ENCODE peak calls at places on chromosomes 11 and 22, in five cellular contexts. I is pancreas, B is uterus, W is transverse colon, Q is colonic mucosa. O is an unnamed sample. For H3K27me3 and H3K4me1, the result is how much of the 10 kb centered on the place peaks cover.

GRCh38 chr22:24423519-24424000 is 3.8 kb upstream of the ADORA2A start:
- DNase-seq in Q (peak), I (peak), B (no peak), W (peak), O (no peak)

GRCh38 chr22:50157976-50158375 is 12.6 kb upstream of the PANX2 start:
- DNase-seq in I (no peak), B (no peak), Q (peak), W (peak), O (no peak)

GRCh38 chr11:44727373-44728084 is 767 bp downstream of the TSPAN18 start:
- DNase-seq in W (peak), Q (peak), I (peak), B (peak), O (peak)

GRCh38 chr11:75314771-75315438 is 36.6 kb downstream of the ARRB1 start:
- DNase-seq in B (no peak), W (no peak), I (no peak), Q (no peak), O (no peak)

GRCh38 chr11:16773981-16774710 is 35.7 kb downstream of the C11orf58 start:
- DNase-seq in B (no peak), W (no peak), I (no peak), Q (no peak), O (no peak)

GRCh38 chr11:75639752-75640151 is 29.1 kb downstream of the MAP6 start:
- DNase-seq in B (peak), Q (peak), I (peak), W (peak), O (peak)

GRCh38 chr22:44171486-44172076 is 9.1 kb upstream of the PARVG start:
- DNase-seq in I (no peak), B (no peak), W (no peak), Q (no peak), O (no peak)

GRCh38 chr11:102134597-102134996 is 24.4 kb downstream of the YAP1 start:
- DNase-seq in I (no peak), B (no peak), W (no peak), Q (no peak), O (no peak)

GRCh38 chr22:41992496-41992895 is 6.1 kb upstream of the WBP2NL start:
- DNase-seq in W (no peak), I (no peak), B (no peak), Q (no peak), O (no peak)

GRCh38 chr11:61626580-61627380 is 45.9 kb upstream of the SYT7 start:
- DNase-seq in B (no peak), Q (peak), I (peak), W (peak), O (no peak)

GRCh38 chr22:33835196-33835788 is 85.0 kb downstream of the LARGE1 start:
- DNase-seq in B (no peak), Q (peak), W (peak), I (no peak), O (no peak)

GRCh38 chr22:27667121-27667843 is 134.3 kb downstream of the MN1 start:
- DNase-seq in B (no peak), W (no peak), Q (no peak), I (no peak), O (no peak)

GRCh38 chr11:35682230-35683195 is 19.9 kb downstream of the TRIM44 start:
- DNase-seq in B (no peak), Q (peak), W (peak), I (no peak), O (no peak)

GRCh38 chr22:28175730-28176492 is 256.9 kb upstream of the PITPNB start:
- DNase-seq in Q (no peak), I (no peak), W (no peak), B (no peak), O (no peak)

GRCh38 chr11:3341298-3341697 is 37.6 kb downstream of the ZNF195 start:
- DNase-seq in W (peak), B (no peak), I (peak), Q (peak), O (no peak)

GRCh38 chr11:95144313-95145235 is 54.9 kb downstream of the ENDOD1 start:
- DNase-seq in I (no peak), W (no peak), B (no peak), Q (no peak), O (no peak)

GRCh38 chr11:3161309-3161708 is 3.8 kb downstream of the OSBPL5 start:
- DNase-seq in W (peak), Q (no peak), I (no peak), B (peak), O (no peak)

GRCh38 chr22:26524870-26525269 is 12.6 kb upstream of the TFIP11 start:
- DNase-seq in I (no peak), B (no peak), W (no peak), Q (no peak), O (no peak)

GRCh38 chr22:22671506-22671905 is 27.1 kb downstream of the GGTLC2 start:
- DNase-seq in Q (no peak), B (no peak), I (no peak), W (no peak), O (no peak)

GRCh38 chr11:74443071-74443864 is 24.1 kb downstream of the KCNE3 start:
- DNase-seq in Q (peak), I (no peak), W (peak), B (peak), O (no peak)

GRCh38 chr11:106379265-106379664 is 301.8 kb downstream of the AASDHPPT start:
- DNase-seq in B (no peak), I (no peak), W (no peak), Q (no peak), O (no peak)

GRCh38 chr22:43534916-43535315 is 123.1 kb downstream of the MPPED1 start:
- DNase-seq in W (no peak), Q (no peak), I (no peak), B (no peak), O (no peak)

GRCh38 chr11:15195454-15196200 is 80.9 kb downstream of the INSC start:
- DNase-seq in W (no peak), B (no peak), Q (peak), I (no peak), O (no peak)

GRCh38 chr11:112885744-112886706 is 75.2 kb upstream of the NCAM1 start:
- DNase-seq in I (no peak), Q (no peak), W (no peak), B (no peak), O (no peak)

GRCh38 chr11:65014146-65014960 is at the start of gene ARL2:
- DNase-seq in B (no peak), I (peak), Q (no peak), W (no peak), O (no peak)

GRCh38 chr11:70669871-70670683 is 271.7 kb downstream of the CTTN start:
- DNase-seq in Q (no peak), I (peak), B (no peak), W (no peak), O (no peak)

GRCh38 chr22:43411981-43412807 is at the start of gene MPPED1:
- DNase-seq in B (no peak), Q (no peak), I (no peak), W (no peak), O (no peak)

GRCh38 chr11:64245401-64245796 is 1.3 kb downstream of the PPP1R14B start:
- DNase-seq in B (peak), W (peak), Q (no peak), I (peak), O (no peak)

GRCh38 chr11:64040684-64041267 is 5.0 kb downstream of the FLRT1 start:
- DNase-seq in I (no peak), Q (no peak), W (no peak), B (no peak), O (no peak)

GRCh38 chr11:76075699-76076098 is 130.6 kb downstream of the WNT11 start:
- DNase-seq in I (no peak), Q (no peak), W (no peak), B (no peak), O (no peak)

GRCh38 chr22:45996241-45997076 is 19.5 kb upstream of the WNT7B start:
- DNase-seq in Q (no peak), I (peak), W (peak), B (peak), O (peak)

GRCh38 chr22:45423524-45423923 is 10.0 kb downstream of the RIBC2 start:
- DNase-seq in W (no peak), B (no peak), Q (no peak), I (no peak), O (no peak)

GRCh38 chr11:8833568-8834275 is 77.3 kb upstream of the AKIP1 start:
- DNase-seq in Q (no peak), W (no peak), B (no peak), I (no peak), O (no peak)

GRCh38 chr22:46862418-46863324 is 100.2 kb downstream of the TBC1D22A start:
- DNase-seq in W (no peak), B (no peak), Q (no peak), I (no peak), O (no peak)

GRCh38 chr22:37431366-37431765 is 4.1 kb upstream of the ELFN2 start:
- DNase-seq in Q (no peak), W (no peak), I (no peak), B (no peak), O (no peak)

GRCh38 chr22:37433786-37434185 is 6.5 kb upstream of the ELFN2 start:
- DNase-seq in Q (no peak), W (no peak), I (no peak), B (no peak), O (no peak)

GRCh38 chr22:37431811-37432707 is 4.8 kb upstream of the ELFN2 start:
- DNase-seq in B (no peak), W (no peak), I (no peak), Q (no peak), O (no peak)

GRCh38 chr22:37432708-37433054 is 5.4 kb upstream of the ELFN2 start:
- DNase-seq in Q (no peak), W (no peak), B (no peak), I (no peak), O (no peak)

DNA sequence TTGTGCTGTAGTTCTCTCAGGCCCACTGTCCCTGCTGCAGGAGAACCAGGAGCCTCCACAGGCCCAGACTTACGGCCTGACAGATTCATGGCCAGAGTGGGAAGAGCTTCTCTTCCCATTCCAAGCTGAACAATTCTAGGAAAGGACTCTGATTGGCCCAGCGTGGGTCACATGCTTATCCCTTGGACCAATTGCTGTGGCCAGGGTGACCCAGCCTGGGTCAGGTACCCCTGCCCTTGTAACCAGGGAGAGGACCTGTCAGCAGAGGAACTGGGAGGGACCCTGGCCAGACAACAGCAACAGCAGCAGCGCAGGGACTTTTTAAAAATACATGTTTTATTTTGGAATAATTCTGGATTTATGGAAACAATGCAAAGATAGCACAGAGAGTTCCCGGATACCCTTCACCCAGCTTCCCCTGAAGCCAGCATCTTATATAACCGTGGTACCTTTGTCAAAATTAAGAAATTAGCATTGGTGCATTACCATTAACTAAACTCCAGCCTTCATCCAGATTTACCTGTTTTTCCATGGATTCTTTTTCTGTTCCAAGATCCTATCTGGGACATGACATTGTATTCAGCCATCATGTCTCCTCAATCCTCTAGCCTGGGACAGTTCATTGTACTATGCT is 8.8 kb upstream of the ELFN2 start:
- DNase-seq in W (no peak), I (no peak), Q (no peak), B (no peak), O (no peak)
- H3K27me3 ChIP-seq in W (half or more), I (under half), Q (under half), B (under half), O (under half)

GRCh38 chr11:62885137-62885536 is 4.4 kb downstream of the SLC3A2 start:
- DNase-seq in I (no peak), Q (no peak), B (no peak), W (no peak), O (no peak)
- H3K4me1 ChIP-seq in I (under half), Q (under half), B (under half), W (half or more), O (under half)

GRCh38 chr11:121770933-121771332 is 318.2 kb upstream of the SORL1-AS1 start:
- DNase-seq in W (no peak), Q (no peak), I (no peak), B (no peak), O (no peak)
- H3K27me3 ChIP-seq in W (under half), Q (under half), I (under half), B (under half), O (under half)

DNA sequence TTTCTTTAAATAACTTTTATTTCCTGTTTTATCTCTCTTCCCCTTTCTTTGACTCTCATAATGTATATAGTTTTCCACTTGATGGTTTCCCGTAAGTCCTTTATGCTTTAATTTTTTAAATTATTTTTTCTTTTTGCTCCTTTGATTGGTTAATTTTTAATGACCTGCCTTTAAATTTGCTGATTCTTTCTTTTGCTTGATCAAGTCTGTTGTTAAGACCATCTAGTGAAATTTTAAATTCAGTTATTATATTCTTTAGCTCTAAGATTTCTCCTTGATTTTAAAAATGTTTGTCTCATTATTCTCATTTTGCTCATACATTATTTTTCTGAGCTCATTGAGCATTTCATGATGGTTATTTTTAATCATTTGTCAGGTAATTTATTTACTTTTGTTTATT is 718.6 kb downstream of the METTL15 start:
- DNase-seq in Q (no peak), I (no peak), B (no peak), W (no peak), O (no peak)
- H3K4me1 ChIP-seq in Q (under half), I (under half), B (under half), W (under half), O (under half)

DNA sequence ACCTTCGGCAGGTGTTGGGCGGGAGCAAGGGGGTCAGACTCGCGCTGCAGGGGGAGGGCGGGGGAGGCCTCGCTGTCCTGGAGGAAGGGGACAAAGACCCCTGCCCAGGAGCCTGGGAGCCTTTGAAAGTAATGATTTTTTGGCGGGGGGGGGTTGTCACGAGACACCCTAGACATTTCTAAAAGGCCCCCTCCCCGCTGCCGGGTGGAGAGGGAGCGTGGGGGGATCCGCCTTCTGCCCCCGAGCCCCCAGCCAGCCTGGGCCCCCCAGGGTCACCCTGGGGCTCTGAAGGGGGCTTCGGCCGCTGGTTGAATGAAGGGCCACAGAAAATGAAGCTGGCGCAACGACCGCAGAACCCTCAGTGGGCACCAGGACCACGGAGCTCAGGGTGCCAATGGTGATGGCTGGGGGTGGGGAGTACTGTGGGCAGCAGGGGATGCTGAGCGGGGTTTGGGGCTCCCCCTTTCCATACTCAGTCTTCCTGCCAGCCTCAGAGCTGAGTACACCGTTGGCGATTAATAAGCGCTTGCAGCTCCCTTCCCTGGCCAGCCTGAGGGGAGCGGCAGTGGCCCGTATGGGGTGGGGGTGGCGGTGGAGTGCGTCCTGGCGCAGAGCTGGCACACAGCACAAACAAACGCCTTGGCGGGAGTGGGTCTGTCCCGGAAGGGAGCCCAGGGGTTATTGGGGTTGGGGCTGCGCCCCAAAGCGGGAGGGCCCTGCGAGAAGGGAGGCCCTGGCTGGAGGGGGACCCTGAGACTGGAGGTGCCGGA is 1.2 kb upstream of the DUSP8 start:
- DNase-seq in B (no peak), Q (peak), W (peak), I (no peak), O (peak)
- H3K27me3 ChIP-seq in B (under half), Q (under half), W (under half), I (under half), O (under half)

GRCh38 chr11:69312418-69313399 is 18.8 kb downstream of the MYEOV start:
- DNase-seq in I (no peak), Q (no peak), W (no peak), B (no peak), O (peak)

GRCh38 chr11:69310351-69310750 is 16.4 kb downstream of the MYEOV start:
- DNase-seq in Q (no peak), B (no peak), W (no peak), I (no peak), O (no peak)

GRCh38 chr11:69310934-69311766 is 17.2 kb downstream of the MYEOV start:
- DNase-seq in B (no peak), I (no peak), W (no peak), Q (no peak), O (peak)

GRCh38 chr11:69309800-69310280 is 15.9 kb downstream of the MYEOV start:
- DNase-seq in Q (no peak), B (no peak), I (no peak), W (no peak), O (peak)

DNA sequence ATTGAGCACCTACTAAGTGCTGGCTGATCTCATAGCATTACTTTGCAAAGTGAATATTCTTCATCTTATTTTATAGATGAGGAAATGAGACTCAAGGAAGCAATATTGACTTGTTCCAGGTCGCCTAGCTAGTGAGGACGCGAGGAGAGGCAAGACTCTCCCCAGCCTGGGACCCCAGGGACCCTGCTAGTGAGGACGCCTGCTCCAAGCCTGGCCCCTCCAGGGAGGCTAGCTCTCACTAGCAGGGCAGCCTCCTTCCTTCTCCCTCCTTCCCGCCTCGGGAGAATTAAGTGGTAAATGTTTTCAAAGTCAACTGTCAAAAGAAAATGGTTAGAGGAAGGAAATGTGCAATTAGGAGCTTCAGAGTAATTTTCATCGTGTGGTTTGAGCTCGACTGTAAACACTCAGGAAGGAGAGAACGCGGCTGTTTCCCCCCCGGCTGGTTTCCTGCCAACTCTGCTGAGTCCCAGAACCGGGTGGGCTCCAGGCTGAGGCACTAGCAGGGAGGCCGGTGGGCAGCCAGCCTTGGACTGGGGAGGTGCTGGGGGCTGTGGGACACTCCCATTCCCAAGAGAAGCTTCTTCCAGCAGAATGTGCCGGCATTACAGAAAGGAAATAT is 17.9 kb downstream of the MYEOV start:
- DNase-seq in Q (no peak), B (no peak), W (no peak), I (no peak), O (no peak)
- H3K4me1 ChIP-seq in Q (under half), B (under half), W (under half), I (under half), O (under half)

DNA sequence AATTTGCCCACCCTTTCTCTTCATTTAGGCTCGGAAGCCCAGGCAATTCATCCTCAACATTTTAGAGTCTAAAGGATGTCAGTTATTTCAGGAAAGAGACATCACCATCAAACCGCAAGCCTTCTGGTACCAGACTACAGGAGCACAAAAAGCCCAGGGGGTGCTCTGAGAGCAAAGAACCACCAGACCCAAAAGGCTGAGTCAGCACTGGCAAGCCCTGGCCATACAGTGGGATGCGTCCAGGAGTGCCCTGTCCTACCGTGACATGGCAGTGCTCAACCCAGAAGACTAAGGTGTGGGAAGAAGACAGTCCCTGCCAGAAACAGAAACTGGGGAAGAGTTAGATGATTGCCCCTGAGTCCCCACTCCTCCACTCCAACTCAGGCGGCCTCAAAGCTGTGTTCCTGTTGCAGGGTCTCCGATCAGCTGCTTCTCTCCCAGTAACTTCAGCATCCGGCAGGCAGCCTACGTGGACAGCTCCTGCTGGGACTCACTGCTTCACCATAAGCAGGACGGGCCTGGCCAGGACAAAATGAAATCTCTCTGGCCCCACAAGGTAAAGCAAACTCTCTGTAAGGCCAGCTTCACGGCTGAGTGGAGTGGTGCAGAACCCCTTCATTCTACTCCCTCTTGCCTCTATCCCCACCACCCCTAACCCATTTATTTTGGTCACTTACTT is 1.5 kb downstream of the PANX3 start:
- DNase-seq in Q (no peak), B (no peak), I (no peak), W (no peak), O (no peak)
- H3K27me3 ChIP-seq in Q (under half), B (under half), I (under half), W (under half), O (under half)